ENCODE peak calls at places on chromosomes 16 and 17, in six cellular contexts. V, I, E, D, F and X are unnamed samples.

GRCh38 chr17:41913798-41914197 is 5.0 kb downstream of the ACLY start:
- DNase-seq in V (no peak), I (no peak), E (no peak), D (no peak), F (no peak), X (no peak)

GRCh38 chr16:27515874-27516353 is 33.8 kb downstream of the GTF3C1 start:
- DNase-seq in V (no peak), I (no peak), E (no peak), D (no peak), F (no peak), X (no peak)

GRCh38 chr16:68298312-68298711 is 12.4 kb downstream of the SLC7A6OS start:
- DNase-seq in V (no peak), I (no peak), E (no peak), D (no peak), F (no peak), X (no peak)

GRCh38 chr17:49108318-49108717 is 24.3 kb upstream of the B4GALNT2 start:
- DNase-seq in V (no peak), I (no peak), E (peak; percentile 66), D (no peak), F (no peak), X (no peak)

GRCh38 chr17:62064791-62065563 is at the start of gene MED13:
- DNase-seq in V (no peak), I (peak; percentile 20), E (peak; percentile 38), D (peak; percentile 79), F (no peak), X (peak; percentile 66)

GRCh38 chr16:78142784-78143183 is 43.3 kb downstream of the WWOX start:
- DNase-seq in V (no peak), I (no peak), E (no peak), D (no peak), F (no peak), X (no peak)

GRCh38 chr17:78953356-78954350 is 26.1 kb downstream of the LGALS3BP start:
- DNase-seq in V (no peak), I (no peak), E (peak; percentile 43), D (no peak), F (no peak), X (no peak)

GRCh38 chr17:28849281-28849680 is 5.5 kb upstream of the ERAL1 start:
- DNase-seq in V (no peak), I (no peak), E (no peak), D (no peak), F (no peak), X (no peak)

GRCh38 chr16:9906218-9906617 is 276.0 kb downstream of the GRIN2A start:
- DNase-seq in V (no peak), I (no peak), E (no peak), D (no peak), F (no peak), X (no peak)

GRCh38 chr17:1153795-1154546 is 25.8 kb downstream of the ABR start:
- DNase-seq in V (no peak), I (peak; percentile 62), E (peak; percentile 87), D (no peak), F (no peak), X (no peak)